ENCODE peak calls at places on chromosomes 4 and X, in four cellular contexts. I, F, M and K are unnamed samples.

GRCh38 chr4:143085224-143085623 is 99.5 kb upstream of the USP38 start:
- DNase-seq in I (no peak), F (peak), M (no peak), K (peak)

GRCh38 chr4:123955167-123955824 is 558.7 kb downstream of the SPRY1 start:
- DNase-seq in I (no peak), F (no peak), M (no peak), K (no peak)

GRCh38 chr4:47907247-47907646 is 7.1 kb downstream of the NFXL1 start:
- DNase-seq in I (no peak), F (no peak), M (no peak), K (peak)

GRCh38 chr4:60857354-60857753 is 342.8 kb upstream of the ADGRL3 start:
- DNase-seq in I (no peak), F (no peak), M (no peak), K (no peak)

GRCh38 chr4:128823025-128823661 is 13.6 kb downstream of the JADE1 start:
- DNase-seq in I (peak), F (peak), M (no peak), K (peak)

GRCh38 chr4:131974730-131975129 is 1174.4 kb upstream of the PCDH10 start:
- DNase-seq in I (no peak), F (peak), M (no peak), K (peak)

GRCh38 chrX:57528670-57529255 is 63.0 kb upstream of the ZXDB start:
- DNase-seq in I (no peak), F (no peak), M (no peak), K (peak)

GRCh38 chrX:155056877-155057792 is 13.8 kb downstream of the CMC4 start:
- DNase-seq in I (peak), F (peak), M (peak), K (peak)

GRCh38 chr4:36244257-36245084 is at the start of gene ARAP2:
- DNase-seq in I (no peak), F (peak), M (no peak), K (no peak)

GRCh38 chrX:58044130-58044529 is 133.9 kb upstream of the ZXDA start:
- DNase-seq in I (no peak), F (no peak), M (no peak), K (no peak)

GRCh38 chr4:3416270-3416669 is 25.5 kb upstream of the HGFAC start:
- DNase-seq in I (no peak), F (no peak), M (peak), K (no peak)

GRCh38 chr4:137226900-137227299 is 305.4 kb downstream of the PCDH18 start:
- DNase-seq in I (peak), F (peak), M (no peak), K (no peak)

GRCh38 chr4:40380647-40381046 is 45.5 kb downstream of the CHRNA9 start:
- DNase-seq in I (no peak), F (no peak), M (no peak), K (no peak)

GRCh38 chrX:76796311-76796710 is 368.8 kb downstream of the MAGEE1 start:
- DNase-seq in I (no peak), F (no peak), M (no peak), K (no peak)

GRCh38 chr4:145589923-145590702 is 29.1 kb upstream of the MMAA start:
- DNase-seq in I (no peak), F (no peak), M (no peak), K (no peak)

GRCh38 chr4:72067051-72067450 is 35.3 kb downstream of the NPFFR2 start:
- DNase-seq in I (no peak), F (no peak), M (no peak), K (no peak)

GRCh38 chr4:40205259-40206198 is 8.7 kb downstream of the RHOH start:
- DNase-seq in I (no peak), F (no peak), M (no peak), K (no peak)

GRCh38 chr4:11418610-11419009 is 10.1 kb downstream of the HS3ST1 start:
- DNase-seq in I (no peak), F (no peak), M (no peak), K (no peak)

GRCh38 chr4:151668687-151669402 is 92.0 kb downstream of the GATB start:
- DNase-seq in I (no peak), F (no peak), M (no peak), K (no peak)

GRCh38 chrX:74420194-74421035 is 878 bp upstream of the SLC16A2 start:
- DNase-seq in I (no peak), F (peak), M (peak), K (peak)

GRCh38 chr4:168618577-168619265 is 121.9 kb downstream of the PALLD start:
- DNase-seq in I (no peak), F (no peak), M (no peak), K (peak)

GRCh38 chr4:151031831-151032605 is 16.9 kb upstream of the LRBA start:
- DNase-seq in I (no peak), F (peak), M (no peak), K (peak)

GRCh38 chrX:53256446-53257041 is 24.8 kb downstream of the IQSEC2 start:
- DNase-seq in I (no peak), F (no peak), M (no peak), K (no peak)

GRCh38 chr4:16790508-16790907 is 107.9 kb downstream of the LDB2 start:
- DNase-seq in I (no peak), F (no peak), M (no peak), K (no peak)

GRCh38 chr4:95290702-95291101 is 258.1 kb downstream of the UNC5C start:
- DNase-seq in I (no peak), F (no peak), M (no peak), K (no peak)

GRCh38 chrX:46488712-46489111 is 56.5 kb downstream of the ZNF674 start:
- DNase-seq in I (no peak), F (no peak), M (no peak), K (no peak)

GRCh38 chr4:8737601-8738279 is 133.9 kb downstream of the HMX1 start:
- DNase-seq in I (no peak), F (no peak), M (no peak), K (no peak)
- TF ChIP-seq CTCF in I (no peak), F (no peak), M (no peak), K (no peak)

DNA sequence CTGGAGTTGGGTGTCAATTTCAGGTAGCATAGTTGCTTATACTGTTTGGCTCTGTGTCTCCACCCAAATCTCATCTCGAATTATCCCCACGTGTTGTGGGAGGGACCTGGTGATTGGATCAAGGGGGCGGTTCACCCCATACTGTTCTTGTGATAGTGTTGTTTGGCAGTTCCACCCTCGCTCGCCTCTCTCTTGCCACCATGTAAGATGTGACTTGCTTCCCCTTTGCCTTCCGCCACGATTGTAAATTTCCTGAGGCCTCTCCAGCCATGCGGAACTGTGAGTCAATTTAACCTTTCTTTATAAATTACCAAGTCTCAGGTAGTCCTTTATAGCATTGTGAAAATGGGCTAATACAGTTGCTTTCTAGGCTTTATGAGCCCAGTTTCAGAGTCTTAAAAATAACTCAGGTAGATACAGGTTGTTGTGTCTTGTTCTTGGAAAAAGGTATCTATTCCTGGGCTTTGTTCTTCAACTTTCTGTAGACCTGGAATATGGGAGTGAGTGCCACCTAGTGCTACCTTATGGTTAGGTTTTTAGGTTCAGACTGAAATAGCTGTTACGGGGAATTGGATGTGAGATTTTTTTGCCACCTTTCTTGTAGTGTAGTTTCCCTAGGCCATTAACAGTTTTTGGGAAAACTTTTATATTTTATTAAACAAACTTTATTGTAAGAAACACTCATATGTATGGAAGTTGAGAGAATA is 15.6 kb downstream of the PGK1 start:
- DNase-seq in I (no peak), F (no peak), M (no peak), K (no peak)
- H3K4me3 ChIP-seq in I (no peak), F (no peak), M (no peak), K (no peak)

GRCh38 chr4:5373327-5373726 is 322.0 kb downstream of the STK32B start:
- DNase-seq in I (no peak), F (no peak), M (no peak), K (no peak)
- TF ChIP-seq CTCF in I (no peak), F (no peak), M (no peak), K (no peak)

GRCh38 chr4:163681208-163681821 is 186.8 kb downstream of the TMA16 start:
- DNase-seq in I (no peak), F (peak), M (no peak), K (no peak)
- H3K4me3 ChIP-seq in I (no peak), F (no peak), M (no peak), K (no peak)

GRCh38 chrX:83416273-83416672 is 91.8 kb upstream of the POU3F4 start:
- DNase-seq in I (no peak), F (no peak), M (no peak), K (no peak)
- TF ChIP-seq CTCF in I (no peak), F (no peak), M (no peak), K (no peak)

GRCh38 chr4:139736661-139737060 is 71.0 kb downstream of the MGST2 start:
- DNase-seq in I (no peak), F (peak), M (no peak), K (peak)

GRCh38 chr4:139734201-139734874 is 68.7 kb downstream of the MGST2 start:
- DNase-seq in I (no peak), F (peak), M (no peak), K (peak)

GRCh38 chr4:139736257-139736626 is 70.6 kb downstream of the MGST2 start:
- DNase-seq in I (no peak), F (no peak), M (no peak), K (no peak)

GRCh38 chr4:139734875-139735380 is 69.3 kb downstream of the MGST2 start:
- DNase-seq in I (peak), F (peak), M (peak), K (peak)

DNA sequence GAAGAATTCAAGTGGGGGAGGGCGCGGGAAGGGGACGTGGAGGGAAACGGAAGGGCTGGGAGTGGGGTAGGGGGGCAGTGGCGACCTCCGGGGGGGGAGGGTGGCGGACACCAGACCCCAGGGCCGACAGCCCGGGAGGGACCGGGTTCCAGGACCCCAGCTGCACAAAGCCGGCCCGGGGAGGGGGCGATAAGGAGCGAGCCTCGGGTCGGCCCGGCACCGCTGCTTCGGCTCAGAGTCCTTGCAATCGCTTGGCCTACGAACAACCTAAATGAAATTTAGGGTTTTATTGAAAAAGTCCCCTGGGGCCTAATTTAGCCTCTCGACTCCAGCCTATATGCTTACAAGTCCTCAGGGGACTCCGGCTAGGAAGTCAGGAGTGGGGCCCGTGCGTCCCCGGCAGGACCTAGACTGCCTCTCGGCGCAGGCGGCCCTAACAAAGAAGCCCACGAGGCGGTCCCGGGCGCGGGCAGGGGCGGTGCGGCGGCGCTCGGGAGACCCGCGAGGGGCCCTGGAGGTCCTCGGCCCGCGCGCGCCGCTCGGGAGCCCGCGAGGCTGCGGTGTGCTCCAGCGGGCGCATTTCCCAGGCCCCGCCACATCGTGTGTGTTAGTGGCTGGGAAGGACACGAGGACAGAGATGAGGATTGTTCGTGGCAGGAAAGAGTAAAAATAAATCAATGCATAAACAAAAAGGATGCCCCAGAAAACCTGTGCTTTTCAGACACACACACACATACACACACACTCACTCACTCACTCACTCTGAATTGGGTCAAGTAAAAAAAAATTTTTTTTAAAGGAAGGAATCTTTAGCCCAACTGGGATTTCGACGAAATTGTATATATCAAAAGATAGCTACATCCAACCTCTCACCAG is 70.0 kb downstream of the MGST2 start:
- DNase-seq in I (no peak), F (peak), M (no peak), K (peak)
- H3K4me3 ChIP-seq in I (peak), F (peak), M (peak), K (peak)

GRCh38 chr4:7652906-7653305 is 218.2 kb upstream of the PSAPL1 start:
- DNase-seq in I (no peak), F (no peak), M (no peak), K (no peak)

GRCh38 chr4:7653510-7654414 is 219.0 kb upstream of the PSAPL1 start:
- DNase-seq in I (no peak), F (peak), M (no peak), K (no peak)

GRCh38 chr4:7651461-7651921 is 216.8 kb upstream of the PSAPL1 start:
- DNase-seq in I (no peak), F (peak), M (peak), K (no peak)

GRCh38 chr4:7652006-7652405 is 217.3 kb upstream of the PSAPL1 start:
- DNase-seq in I (no peak), F (no peak), M (no peak), K (no peak)

DNA sequence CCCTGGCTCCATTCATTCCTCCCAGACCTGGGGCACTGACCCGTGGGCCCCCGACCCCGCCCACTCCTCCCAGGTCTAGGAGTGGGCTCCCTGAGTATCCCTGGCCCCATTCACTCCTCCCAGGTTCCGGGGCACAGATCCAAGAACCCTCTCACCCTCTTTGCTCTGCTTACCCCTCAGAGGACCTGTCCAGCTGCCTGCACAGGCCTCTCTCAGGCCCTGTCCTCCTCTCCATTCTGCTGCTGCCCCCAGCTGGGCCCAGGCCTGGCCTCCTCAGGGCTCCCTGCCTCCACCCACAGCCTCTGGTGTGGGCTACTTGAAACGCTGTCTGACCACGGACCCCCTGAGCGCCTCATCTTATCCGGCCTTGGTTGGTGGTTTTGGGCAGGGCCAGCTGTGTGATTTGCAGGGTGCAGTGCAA is 217.7 kb upstream of the PSAPL1 start:
- DNase-seq in I (no peak), F (peak), M (no peak), K (no peak)
- TF ChIP-seq CTCF in I (no peak), F (no peak), M (no peak), K (no peak)